ENCODE peak calls at places on chromosomes 5 and 9, in eight cellular contexts. E is tibial nerve, U is IMR-90, Q is right lobe of liver, Z is A549, Y is HepG2, A is spleen, O is Peyer's patch. S is an unnamed sample.

GRCh38 chr5:133921899-133922468 is 46.4 kb downstream of the C5orf15 start:
- DNase-seq in E (no peak), U (no peak), Q (no peak), Z (no peak), Y (no peak), A (peak), O (no peak), S (no peak)

GRCh38 chr5:5521029-5521428 is 98.6 kb downstream of the ICE1 start:
- DNase-seq in E (no peak), U (no peak), Q (no peak), Z (no peak), Y (no peak), A (no peak), O (no peak), S (no peak)

GRCh38 chr9:137405677-137406081 is 17.3 kb downstream of the EXD3 start:
- DNase-seq in E (no peak), U (peak), Q (no peak), Z (no peak), Y (no peak), A (no peak), O (no peak), S (no peak)

GRCh38 chr9:94443039-94443722 is 111.7 kb upstream of the PCAT7 start:
- DNase-seq in E (no peak), U (no peak), Q (no peak), Z (no peak), Y (no peak), A (no peak), O (no peak), S (no peak)

GRCh38 chr5:155008669-155009068 is 4.9 kb upstream of the KIF4B start:
- DNase-seq in E (no peak), U (no peak), Q (no peak), Z (no peak), Y (peak), A (no peak), O (no peak), S (no peak)

GRCh38 chr5:106269252-106269843 is 1401.4 kb downstream of the EFNA5 start:
- DNase-seq in E (no peak), U (peak), Q (no peak), Z (peak), Y (peak), A (no peak), O (no peak), S (no peak)

GRCh38 chr9:129612815-129613519 is 7.9 kb downstream of the C9orf50 start:
- DNase-seq in E (no peak), U (no peak), Q (no peak), Z (no peak), Y (no peak), A (peak), O (no peak), S (no peak)

GRCh38 chr5:127892467-127893207 is 189.4 kb downstream of the CCDC192 start:
- DNase-seq in E (no peak), U (peak), Q (no peak), Z (peak), Y (peak), A (no peak), O (no peak), S (no peak)

GRCh38 chr5:148913985-148914421 is 87.6 kb downstream of the ADRB2 start:
- DNase-seq in E (no peak), U (peak), Q (no peak), Z (peak), Y (peak), A (no peak), O (no peak), S (no peak)

DNA sequence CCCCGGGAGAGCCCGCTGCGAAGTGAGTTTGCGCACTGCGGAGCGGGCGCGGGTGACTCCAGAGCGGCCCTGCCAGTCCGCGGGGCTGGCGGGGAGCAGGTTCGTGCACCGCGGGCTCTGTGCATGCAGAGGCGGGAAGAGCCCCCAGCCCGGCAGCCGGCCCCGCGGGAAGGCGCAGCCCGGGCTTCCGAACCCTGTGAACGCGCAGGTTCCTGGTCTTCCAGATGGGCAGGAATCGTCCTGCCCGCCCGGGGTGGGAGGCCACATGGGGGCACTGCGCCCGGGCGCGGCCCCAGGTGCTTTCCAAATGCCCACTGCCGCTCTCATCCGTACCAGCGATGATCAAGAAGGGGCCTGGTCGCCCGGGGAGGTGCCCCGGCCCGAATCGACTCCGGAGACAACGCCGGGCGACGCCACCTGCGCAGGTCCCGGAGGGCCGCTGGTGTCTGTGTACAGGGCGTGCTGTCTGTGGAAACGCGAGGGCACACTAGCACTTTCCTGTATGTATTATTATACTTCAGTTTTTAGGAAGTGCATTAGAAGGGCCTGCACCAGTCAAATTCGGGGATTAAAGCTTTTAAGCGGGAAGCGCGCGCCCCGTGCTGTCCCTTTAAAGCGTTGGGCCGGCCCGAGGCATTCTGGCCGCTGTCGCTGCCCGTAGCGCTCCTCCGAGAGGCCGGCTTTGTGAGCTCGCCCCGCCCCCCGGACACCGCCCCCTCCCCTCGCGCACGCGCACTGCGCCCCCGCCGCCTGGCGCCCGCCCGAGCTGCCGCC is at the start of gene WDR5:
- DNase-seq in E (peak), U (peak), Q (peak), Z (peak), Y (peak), A (peak), O (peak), S (peak)
- TF ChIP-seq POLR2A in E (peak), U (no peak), Q (peak), Z (peak), Y (no peak), A (peak), O (peak), S (peak)

DNA sequence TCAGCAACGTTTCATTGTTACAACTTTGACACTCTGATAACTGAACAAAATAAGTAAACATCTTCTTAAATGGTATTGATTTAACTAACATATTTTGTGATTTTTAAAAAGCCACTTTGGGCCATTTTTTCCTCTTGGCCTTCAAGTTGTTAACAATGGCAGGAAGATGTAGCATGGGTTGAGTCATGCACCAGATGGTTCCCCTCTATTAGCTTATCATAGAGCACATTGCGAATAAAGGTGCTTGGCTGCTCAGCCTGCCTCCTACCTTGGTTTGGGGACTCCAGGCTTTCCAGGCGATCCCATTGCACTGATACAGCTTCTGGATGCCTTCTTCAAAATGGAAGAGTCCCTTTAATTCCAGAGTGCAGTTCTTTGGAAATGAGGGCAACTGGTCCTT is 24.1 kb upstream of the CER1 start:
- DNase-seq in E (no peak), U (no peak), Q (no peak), Z (no peak), Y (no peak), A (no peak), O (no peak), S (no peak)
- TF ChIP-seq POLR2A in E (no peak), U (no peak), Q (no peak), Z (no peak), Y (no peak), A (no peak), O (no peak), S (no peak)

GRCh38 chr9:37752646-37753488 is 738 bp upstream of the TRMT10B start:
- DNase-seq in E (no peak), U (no peak), Q (no peak), Z (no peak), Y (no peak), A (no peak), O (no peak), S (no peak)
- TF ChIP-seq POLR2A in E (no peak), U (no peak), Q (no peak), Z (no peak), Y (no peak), A (no peak), O (no peak), S (no peak)

GRCh38 chr9:7691909-7692308 is 107.7 kb downstream of the DMAC1 start:
- DNase-seq in E (no peak), U (no peak), Q (no peak), Z (no peak), Y (no peak), A (no peak), O (no peak), S (no peak)

GRCh38 chr9:7690007-7690406 is 109.6 kb downstream of the DMAC1 start:
- DNase-seq in E (no peak), U (no peak), Q (no peak), Z (no peak), Y (no peak), A (no peak), O (no peak), S (no peak)
- TF ChIP-seq POLR2A in E (no peak), U (no peak), Q (no peak), Z (no peak), Y (no peak), A (no peak), O (no peak), S (no peak)

DNA sequence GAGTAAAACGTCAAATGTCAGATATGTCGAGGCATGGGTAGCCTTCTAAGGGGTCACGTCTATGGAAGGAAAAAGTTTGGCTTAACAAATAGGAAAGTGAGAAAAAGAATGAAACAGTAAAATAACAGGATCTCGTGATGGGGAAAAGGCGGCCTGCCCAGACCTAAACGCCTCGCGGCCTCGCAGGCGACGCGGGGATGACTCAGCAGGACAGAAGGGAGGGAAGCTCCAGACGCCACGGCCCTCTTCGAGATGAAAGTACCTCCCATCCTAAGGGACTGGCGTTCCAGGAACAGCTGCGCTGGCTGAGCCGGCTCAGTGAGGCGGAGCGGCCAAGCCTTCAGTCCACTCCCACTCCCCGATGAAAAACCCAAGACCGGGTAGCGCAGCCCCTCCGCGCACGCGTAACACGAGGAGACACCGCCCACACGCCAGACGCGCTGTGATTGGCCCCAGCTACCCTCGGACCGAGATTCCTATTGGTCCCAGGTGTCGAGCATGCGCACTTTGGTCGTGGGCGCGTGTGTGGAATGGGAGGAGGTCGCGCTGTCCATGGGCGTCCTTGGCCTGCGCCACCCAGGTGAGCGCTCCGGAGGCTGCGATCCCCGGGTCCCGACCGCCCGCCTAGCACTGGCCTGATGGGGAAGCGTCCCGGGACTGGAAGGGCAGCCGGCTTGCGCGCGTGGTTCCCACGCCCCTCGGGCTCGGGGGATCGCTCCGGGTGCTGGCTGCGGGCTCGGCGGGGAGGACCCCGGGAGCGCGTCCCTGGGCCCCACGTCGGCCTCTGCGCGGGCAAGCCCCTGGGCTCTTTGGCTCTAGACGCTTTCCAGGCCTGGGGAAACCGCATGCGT is 588.5 kb downstream of the MTRR start:
- DNase-seq in E (peak), U (peak), Q (peak), Z (peak), Y (peak), A (peak), O (peak), S (peak)
- TF ChIP-seq POLR2A in E (no peak), U (peak), Q (peak), Z (no peak), Y (peak), A (peak), O (no peak), S (peak)

GRCh38 chr9:37468620-37469019 is 3.4 kb upstream of the ZBTB5 start:
- DNase-seq in E (no peak), U (no peak), Q (no peak), Z (peak), Y (no peak), A (no peak), O (no peak), S (no peak)

GRCh38 chr9:37464006-37464405 is 1.2 kb downstream of the ZBTB5 start:
- DNase-seq in E (no peak), U (no peak), Q (no peak), Z (no peak), Y (no peak), A (no peak), O (no peak), S (no peak)

GRCh38 chr9:37464426-37465248 is 613 bp downstream of the ZBTB5 start:
- DNase-seq in E (peak), U (peak), Q (peak), Z (no peak), Y (no peak), A (peak), O (no peak), S (peak)

GRCh38 chr9:37466037-37466709 is 923 bp upstream of the ZBTB5 start:
- DNase-seq in E (peak), U (no peak), Q (peak), Z (peak), Y (peak), A (peak), O (peak), S (peak)

DNA sequence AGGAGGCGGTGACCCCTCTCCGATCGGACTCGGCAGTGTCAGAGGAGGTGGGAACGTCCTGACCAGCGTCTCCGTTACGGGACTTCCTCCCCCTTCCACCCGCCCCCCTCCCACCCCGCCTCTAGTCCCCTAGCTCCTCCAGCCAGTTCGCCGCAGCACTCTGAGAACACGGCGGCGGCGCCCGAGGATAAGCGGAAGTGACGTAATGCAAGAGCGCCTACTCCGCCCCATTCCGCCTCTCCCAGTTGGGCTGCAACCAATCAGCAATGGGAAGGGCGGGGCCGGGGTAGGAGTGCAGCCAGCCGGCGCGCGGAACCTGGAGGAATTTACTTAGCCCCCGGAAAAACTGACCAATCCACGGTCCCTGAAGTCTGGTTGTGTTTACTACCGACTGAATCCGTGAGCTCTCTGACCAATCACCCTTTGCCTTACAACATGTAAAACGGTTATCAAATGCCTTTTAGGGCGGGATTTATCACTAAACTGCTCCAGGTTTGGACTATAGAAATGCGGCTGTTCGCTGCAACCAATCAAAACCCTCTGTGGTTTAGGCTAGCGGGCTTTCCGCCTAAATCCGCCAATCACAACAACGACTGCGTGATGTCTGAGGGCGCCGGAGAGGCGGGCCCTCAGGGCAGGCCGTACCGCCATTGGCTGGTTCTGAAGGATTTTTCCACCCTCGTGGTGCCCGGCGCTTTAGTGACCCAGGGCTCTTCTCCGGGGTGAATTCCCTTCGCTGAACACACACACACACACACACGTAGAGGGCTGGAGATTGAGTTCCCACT is at the start of gene ZBTB5:
- DNase-seq in E (peak), U (peak), Q (peak), Z (peak), Y (peak), A (peak), O (peak), S (peak)
- TF ChIP-seq POLR2A in E (peak), U (no peak), Q (peak), Z (peak), Y (peak), A (no peak), O (no peak), S (peak)